ENCODE peak calls at places on chromosome 14, in five cellular contexts. T is activated B cell treated with CpG ODN at 0.5 μM for 24 hours, O is RPMI7951, F is retina, W is cardiac muscle cell. B is an unnamed sample.

GRCh38 chr14:33210304-33210703 is 271.6 kb downstream of the NPAS3 start:
- DNase-seq in F (no peak), O (no peak), T (no peak), W (peak), B (no peak)

GRCh38 chr14:54446201-54446693 is 5.1 kb upstream of the CNIH1 start:
- DNase-seq in F (no peak), O (no peak), W (no peak), T (no peak), B (no peak)

GRCh38 chr14:105486333-105486973 is at the start of gene CRIP1:
- DNase-seq in O (no peak), W (no peak), T (peak), F (peak), B (no peak)

GRCh38 chr14:80624581-80624980 is 317.0 kb downstream of the CEP128 start:
- DNase-seq in T (no peak), F (no peak), W (no peak), O (no peak), B (no peak)

GRCh38 chr14:50875359-50876090 is 3.7 kb downstream of the ABHD12B start:
- DNase-seq in O (peak), T (no peak), F (peak), W (no peak), B (no peak)

GRCh38 chr14:32726516-32726915 is 212.2 kb upstream of the NPAS3 start:
- DNase-seq in F (no peak), T (no peak), O (no peak), W (no peak), B (no peak)

GRCh38 chr14:75969891-75970290 is 11.9 kb downstream of the TGFB3 start:
- DNase-seq in T (no peak), F (no peak), O (no peak), W (no peak), B (no peak)

GRCh38 chr14:70622111-70622712 is 19.5 kb upstream of the TTC9 start:
- DNase-seq in F (no peak), T (no peak), O (peak), W (peak), B (no peak)

GRCh38 chr14:104386281-104386841 is 193.2 kb upstream of the C14orf180 start:
- DNase-seq in F (no peak), T (no peak), W (no peak), O (no peak), B (no peak)

GRCh38 chr14:68961781-68962584 is 17.1 kb downstream of the ACTN1 start:
- DNase-seq in W (no peak), F (no peak), O (peak), T (no peak), B (no peak)

GRCh38 chr14:103623883-103624482 is 5.0 kb upstream of the KLC1 start:
- DNase-seq in F (no peak), T (peak), O (no peak), W (no peak), B (no peak)

GRCh38 chr14:20624495-20625070 is 16.9 kb downstream of the OR6S1 start:
- DNase-seq in T (no peak), W (peak), F (peak), O (peak), B (no peak)

GRCh38 chr14:96588410-96589249 is 86.4 kb downstream of the PAPOLA start:
- DNase-seq in O (no peak), W (no peak), F (peak), T (no peak), B (no peak)

GRCh38 chr14:95901014-95901413 is 24.4 kb downstream of the TUNAR start:
- DNase-seq in W (no peak), F (no peak), O (peak), T (no peak), B (no peak)

GRCh38 chr14:102913341-102914211 is 8.9 kb upstream of the AMN start:
- DNase-seq in O (no peak), T (no peak), W (no peak), F (no peak), B (no peak)